ENCODE peak calls at places on chromosome 2, in nine cellular contexts. A is A673; C is NCI-H1048; R is stimulated activated naive CD8-positive, alpha-beta T cell treated with anti-CD3 and anti-CD28 coated beads, Interleukin-15, amount 100 ng/mL, for 72 hours; F is stimulated activated CD4-positive, alpha-beta T cell treated with anti-CD3 and anti-CD28 coated beads, Interleukin-2, amount 100 ng/mL, for 48 hours; I is right atrium auricular region; E is PC-9; T is amniotic stem cell; P is uterus. Y is an unnamed sample.

GRCh38 chr2:208250401-208250800 is 4.5 kb downstream of the IDH1 start:
- DNase-seq in A (no peak), C (no peak), R (no peak), F (no peak), I (no peak), E (no peak), T (no peak), P (no peak), Y (no peak)

GRCh38 chr2:33873206-33873605 is 274.1 kb upstream of the FAM98A start:
- DNase-seq in A (no peak), C (no peak), R (no peak), F (no peak), I (no peak), E (no peak), T (no peak), P (no peak), Y (no peak)

GRCh38 chr2:172178035-172178434 is 75.3 kb upstream of the DLX2 start:
- DNase-seq in A (no peak), C (no peak), R (no peak), F (no peak), I (no peak), E (peak), T (no peak), P (no peak), Y (no peak)

GRCh38 chr2:53874401-53874950 is 14.7 kb upstream of the GPR75 start:
- DNase-seq in A (no peak), C (no peak), R (no peak), F (no peak), I (no peak), E (no peak), T (no peak), P (no peak), Y (no peak)

GRCh38 chr2:67604360-67604759 is 207.2 kb downstream of the ETAA1 start:
- DNase-seq in A (no peak), C (no peak), R (no peak), F (no peak), I (no peak), E (no peak), T (no peak), P (no peak), Y (no peak)

GRCh38 chr2:41410011-41410410 is 637.8 kb upstream of the PKDCC start:
- DNase-seq in A (peak), C (no peak), R (no peak), F (no peak), I (no peak), E (no peak), T (no peak), P (no peak), Y (no peak)

GRCh38 chr2:15795426-15795825 is 144.9 kb upstream of the MYCN start:
- DNase-seq in A (no peak), C (no peak), R (no peak), F (no peak), I (no peak), E (no peak), T (no peak), P (peak), Y (no peak)

GRCh38 chr2:42765686-42766085 is 1.8 kb upstream of the OXER1 start:
- DNase-seq in A (no peak), C (no peak), R (no peak), F (no peak), I (no peak), E (no peak), T (no peak), P (no peak), Y (peak)

GRCh38 chr2:119429225-119430000 is 2.2 kb upstream of the TMEM37 start:
- DNase-seq in A (peak), C (no peak), R (no peak), F (no peak), I (no peak), E (no peak), T (no peak), P (no peak), Y (no peak)

GRCh38 chr2:74261204-74261864 is 62.9 kb downstream of the MTHFD2 start:
- DNase-seq in A (peak), C (no peak), R (no peak), F (no peak), I (no peak), E (peak), T (peak), P (peak), Y (peak)

GRCh38 chr2:201558665-201559064 is 84.6 kb downstream of the TMEM237 start:
- DNase-seq in A (no peak), C (no peak), R (no peak), F (no peak), I (no peak), E (no peak), T (no peak), P (no peak), Y (no peak)

GRCh38 chr2:84526562-84526961 is 10.3 kb downstream of the DNAH6 start:
- DNase-seq in A (no peak), C (no peak), R (no peak), F (no peak), I (no peak), E (no peak), T (no peak), P (no peak), Y (no peak)

GRCh38 chr2:1588051-1588993 is 156.0 kb downstream of the PXDN start:
- DNase-seq in A (no peak), C (no peak), R (no peak), F (no peak), I (peak), E (no peak), T (no peak), P (no peak), Y (peak)

GRCh38 chr2:213015387-213016165 is 135.8 kb downstream of the IKZF2 start:
- DNase-seq in A (no peak), C (no peak), R (peak), F (peak), I (no peak), E (no peak), T (no peak), P (no peak), Y (no peak)

GRCh38 chr2:157935378-157935726 is 59.2 kb upstream of the ACVR1 start:
- DNase-seq in A (no peak), C (no peak), R (no peak), F (no peak), I (no peak), E (no peak), T (no peak), P (no peak), Y (no peak)

GRCh38 chr2:231709636-231709980 is 1.3 kb downstream of the PTMA start:
- DNase-seq in A (no peak), C (no peak), R (no peak), F (no peak), I (peak), E (peak), T (no peak), P (peak), Y (peak)

GRCh38 chr2:1769703-1770422 is 25.5 kb upstream of the PXDN start:
- DNase-seq in A (peak), C (peak), R (peak), F (peak), I (no peak), E (peak), T (no peak), P (peak), Y (no peak)

Y was measured in ureter.